ENCODE peak calls at places on chromosomes 13 and 19, in six cellular contexts. One of them, this sample, is unnamed.
A peak's percentile ranks its signal among the peaks of the same experiment; 100 is the strongest.

GRCh38 chr13:92487238-92487637 is 739.4 kb upstream of the GPC6 start:
- DNase-seq in CD8-positive, alpha-beta T cell: no peak
- DNase-seq in LHCN-M2: no peak
- DNase-seq in endothelial cell: no peak
- DNase-seq in substantia nigra: no peak
- DNase-seq in fibroblast of lung: no peak
- DNase-seq in this sample: no peak

GRCh38 chr13:40211586-40211968 is 454.9 kb downstream of the FOXO1 start:
- DNase-seq in CD8-positive, alpha-beta T cell: no peak
- DNase-seq in substantia nigra: no peak
- DNase-seq in fibroblast of lung: no peak
- DNase-seq in endothelial cell: no peak
- DNase-seq in LHCN-M2: no peak
- DNase-seq in this sample: no peak

GRCh38 chr13:76828316-76828741 is 57.9 kb downstream of the KCTD12 start:
- DNase-seq in LHCN-M2: peak; percentile 44
- DNase-seq in fibroblast of lung: no peak
- DNase-seq in endothelial cell: no peak
- DNase-seq in substantia nigra: no peak
- DNase-seq in CD8-positive, alpha-beta T cell: no peak
- DNase-seq in this sample: no peak

GRCh38 chr19:35449347-35450043 is 1.4 kb downstream of the FFAR2 start:
- DNase-seq in endothelial cell: no peak
- DNase-seq in substantia nigra: no peak
- DNase-seq in LHCN-M2: no peak
- DNase-seq in fibroblast of lung: no peak
- DNase-seq in CD8-positive, alpha-beta T cell: no peak
- DNase-seq in this sample: no peak

GRCh38 chr19:33133438-33134031 is 1.6 kb downstream of the WDR88 start:
- DNase-seq in endothelial cell: no peak
- DNase-seq in fibroblast of lung: peak; percentile 51
- DNase-seq in CD8-positive, alpha-beta T cell: no peak
- DNase-seq in LHCN-M2: no peak
- DNase-seq in substantia nigra: no peak
- DNase-seq in this sample: no peak

GRCh38 chr19:44740351-44740824 is 8.1 kb upstream of the BCL3 start:
- DNase-seq in LHCN-M2: no peak
- DNase-seq in substantia nigra: no peak
- DNase-seq in fibroblast of lung: no peak
- DNase-seq in CD8-positive, alpha-beta T cell: no peak
- DNase-seq in endothelial cell: no peak
- DNase-seq in this sample: no peak

GRCh38 chr19:19451429-19452240 is 46.2 kb downstream of the GATAD2A start:
- DNase-seq in endothelial cell: no peak
- DNase-seq in LHCN-M2: no peak
- DNase-seq in CD8-positive, alpha-beta T cell: peak; percentile 36
- DNase-seq in substantia nigra: no peak
- DNase-seq in fibroblast of lung: no peak
- DNase-seq in this sample: peak; percentile 17

GRCh38 chr13:33934343-33934742 is 116.4 kb downstream of the RFC3 start:
- DNase-seq in endothelial cell: no peak
- DNase-seq in CD8-positive, alpha-beta T cell: no peak
- DNase-seq in substantia nigra: no peak
- DNase-seq in fibroblast of lung: no peak
- DNase-seq in LHCN-M2: no peak
- DNase-seq in this sample: no peak